ENCODE peak calls at places on chromosomes 7 and 10, in four cellular contexts. H is SK-N-SH, U is K562, X is HepG2. S is an unnamed sample.
A peak's percentile ranks its signal among the peaks of the same experiment; 100 is the strongest.

GRCh38 chr7:91164948-91165845 is 99.0 kb upstream of the FZD1 start:
- DNase-seq in H (no peak), U (no peak), X (no peak), S (peak; percentile 24)

GRCh38 chr10:35635576-35635975 is 6.5 kb downstream of the FZD8 start:
- DNase-seq in H (peak; percentile 65), U (peak; percentile 74), X (peak; percentile 66), S (peak; percentile 20)

GRCh38 chr10:7444576-7445226 is 33.9 kb upstream of the SFMBT2 start:
- DNase-seq in H (peak; percentile 33), U (no peak), X (no peak), S (no peak)

GRCh38 chr10:97140284-97140846 is 45.4 kb downstream of the SLIT1 start:
- DNase-seq in H (peak; percentile 40), U (no peak), X (peak; percentile 95), S (no peak)

GRCh38 chr10:114081911-114082583 is 38.4 kb downstream of the ADRB1 start:
- DNase-seq in H (no peak), U (no peak), X (no peak), S (no peak)

GRCh38 chr10:4767033-4767814 is 58.8 kb upstream of the AKR1E2 start:
- DNase-seq in H (peak; percentile 31), U (no peak), X (peak; percentile 3), S (no peak)

GRCh38 chr7:31954500-31954899 is 115.7 kb downstream of the PDE1C start:
- DNase-seq in H (no peak), U (no peak), X (no peak), S (no peak)

GRCh38 chr7:31126976-31127375 is 74.9 kb downstream of the ADCYAP1R1 start:
- DNase-seq in H (no peak), U (no peak), X (no peak), S (no peak)

GRCh38 chr10:90373911-90374310 is 483.9 kb downstream of the HTR7 start:
- DNase-seq in H (no peak), U (no peak), X (no peak), S (no peak)

GRCh38 chr7:130960208-130960988 is 226.4 kb upstream of the KLF14 start:
- DNase-seq in H (no peak), U (no peak), X (no peak), S (peak; percentile 73)

GRCh38 chr7:18004372-18004771 is 23.3 kb downstream of the PRPS1L1 start:
- DNase-seq in H (no peak), U (no peak), X (no peak), S (no peak)

GRCh38 chr7:107147464-107148214 is 21.2 kb upstream of the HBP1 start:
- DNase-seq in H (peak; percentile 51), U (peak; percentile 48), X (peak; percentile 18), S (no peak)

DNA sequence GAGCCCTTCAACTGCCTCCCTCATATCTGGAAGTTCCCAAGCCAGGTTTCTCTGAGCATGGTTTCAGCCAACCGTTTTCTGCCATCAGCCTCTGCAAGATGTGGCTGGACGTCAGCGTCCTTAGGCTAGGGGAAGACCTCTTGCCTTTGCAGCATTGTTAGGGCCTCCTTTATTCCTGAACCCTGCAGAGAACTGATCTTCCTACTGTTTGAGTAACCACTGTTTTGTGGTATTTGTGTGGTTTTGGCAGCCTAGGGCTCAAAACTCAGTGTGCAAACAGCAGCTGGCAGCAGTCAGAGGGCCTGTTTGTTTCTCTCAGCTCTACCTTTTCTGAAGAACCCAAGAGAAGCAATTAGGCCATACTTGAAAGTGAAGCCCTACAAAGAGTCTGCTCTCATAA is 83.4 kb upstream of the SEMA3E start:
- DNase-seq in H (no peak), U (no peak), X (no peak), S (no peak)
- TF ChIP-seq MXI1 in H (no peak), U (no peak), X (no peak), S (no peak)

DNA sequence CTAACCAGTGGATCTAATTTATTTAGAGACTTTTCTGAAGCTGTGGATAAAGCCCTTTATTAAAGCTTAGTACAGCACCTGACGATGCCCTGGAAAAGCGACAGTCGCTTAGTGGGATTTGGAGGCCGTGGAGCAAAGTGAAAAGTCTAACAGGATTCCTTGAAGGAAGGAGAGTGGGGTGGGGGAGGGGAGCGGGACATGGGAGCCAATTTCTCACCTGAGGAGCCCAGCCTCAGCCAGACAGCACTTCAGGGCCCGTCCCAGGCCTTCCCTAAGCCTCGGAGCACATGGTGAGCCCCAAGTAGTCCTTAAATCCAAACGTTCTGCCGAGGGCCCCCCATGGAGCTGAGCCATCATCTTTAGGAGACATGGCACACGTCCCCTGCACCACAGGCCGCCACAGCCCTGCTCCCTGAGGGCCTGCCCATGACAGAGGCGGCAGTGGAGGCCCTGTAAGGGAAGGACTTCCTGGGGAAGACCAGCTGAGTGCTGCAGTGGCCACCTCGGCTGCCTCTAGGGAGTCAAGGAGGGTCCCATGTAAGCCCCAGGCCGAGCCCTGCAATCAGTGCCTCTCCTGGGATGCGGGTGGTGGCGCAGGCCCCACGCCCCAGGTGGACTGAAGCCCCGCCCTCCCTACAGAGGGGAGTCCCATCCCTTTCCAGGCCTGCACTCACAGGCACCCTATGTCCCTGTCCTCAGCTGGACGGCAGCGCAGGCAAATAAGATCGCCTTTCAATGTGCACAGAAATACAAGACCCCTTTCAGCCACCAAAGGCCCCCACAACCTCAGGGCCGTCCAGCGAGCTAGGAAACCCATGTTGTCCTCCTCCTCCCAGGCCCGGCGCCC is 187.0 kb downstream of the MAD1L1 start:
- DNase-seq in H (peak; percentile 24), U (no peak), X (no peak), S (no peak)
- TF ChIP-seq MAX in H (no peak), U (no peak), X (no peak), S (no peak)

GRCh38 chr7:121744877-121745276 is 128.1 kb upstream of the PTPRZ1 start:
- DNase-seq in H (no peak), U (no peak), X (no peak), S (no peak)

GRCh38 chr7:121744319-121744718 is 128.6 kb upstream of the PTPRZ1 start:
- DNase-seq in H (no peak), U (no peak), X (no peak), S (no peak)

GRCh38 chr7:121739465-121739864 is 133.5 kb upstream of the PTPRZ1 start:
- DNase-seq in H (no peak), U (no peak), X (no peak), S (no peak)

GRCh38 chr7:121745856-121746255 is 127.1 kb upstream of the PTPRZ1 start:
- DNase-seq in H (no peak), U (no peak), X (no peak), S (no peak)

DNA sequence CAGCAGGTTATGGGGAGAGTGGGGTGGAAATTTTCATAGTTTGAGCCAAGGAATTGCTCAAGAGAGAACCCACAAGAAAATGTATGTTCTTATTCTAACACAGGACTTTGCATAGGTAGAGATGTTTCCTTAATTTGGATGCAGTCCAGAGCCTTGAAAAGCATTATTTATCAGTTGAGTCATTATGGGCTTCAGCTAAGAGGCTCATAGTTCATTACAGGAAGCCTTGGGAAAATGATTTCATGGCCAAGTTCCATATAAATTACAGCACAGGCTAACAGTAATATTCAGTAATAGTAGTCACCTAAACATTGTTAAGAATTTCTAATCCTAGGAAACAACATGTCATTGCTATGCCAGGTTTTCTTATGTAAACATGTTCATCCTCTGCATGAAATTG is 131.1 kb upstream of the PTPRZ1 start:
- DNase-seq in H (no peak), U (no peak), X (no peak), S (no peak)
- TF ChIP-seq MXI1 in H (no peak), U (no peak), X (no peak), S (no peak)

DNA sequence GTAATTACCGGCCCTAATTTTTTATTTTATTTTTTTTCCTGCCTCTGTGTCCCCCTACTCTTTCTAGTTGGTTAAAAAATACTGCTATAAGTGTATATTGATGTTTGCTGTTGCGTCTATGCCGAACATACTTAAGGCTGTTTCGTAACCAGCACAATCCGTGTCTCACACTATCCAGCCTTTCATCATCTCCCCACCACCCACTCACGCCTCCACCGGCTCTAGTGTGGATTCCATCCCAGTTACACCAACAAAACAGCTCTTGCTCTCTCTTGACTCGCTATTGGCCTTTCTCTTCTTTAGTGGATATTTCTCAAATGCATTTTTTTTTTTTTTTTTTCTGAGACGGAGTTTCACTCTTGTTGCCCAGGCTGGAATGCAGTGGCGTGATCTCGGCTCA is 70.1 kb upstream of the CAMK1D start:
- DNase-seq in H (no peak), U (no peak), X (no peak), S (no peak)
- TF ChIP-seq MAX in H (no peak), U (no peak), X (no peak), S (no peak)

DNA sequence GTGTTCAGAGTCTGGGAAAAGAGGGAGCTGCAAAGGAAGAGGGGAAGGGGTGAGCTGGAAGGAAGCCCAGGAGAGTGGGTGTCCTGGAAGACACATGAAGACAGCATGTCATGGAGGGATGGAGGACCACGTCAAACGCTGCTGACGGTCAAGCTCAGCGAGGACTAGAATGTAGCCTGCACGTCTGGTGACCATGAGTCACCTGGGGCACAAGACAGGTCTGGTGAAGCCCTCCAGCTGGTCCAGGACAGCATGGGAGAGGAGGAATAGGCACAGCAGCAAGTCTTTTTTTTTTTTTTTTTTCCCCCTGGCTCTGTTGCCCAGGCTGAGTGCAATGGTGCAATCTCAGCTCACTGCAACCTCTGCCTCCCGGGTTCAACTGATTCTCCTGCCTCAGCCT is 19.6 kb upstream of the AMZ1 start:
- DNase-seq in H (no peak), U (no peak), X (no peak), S (no peak)
- TF ChIP-seq MXI1 in H (no peak), U (no peak), X (no peak), S (no peak)

DNA sequence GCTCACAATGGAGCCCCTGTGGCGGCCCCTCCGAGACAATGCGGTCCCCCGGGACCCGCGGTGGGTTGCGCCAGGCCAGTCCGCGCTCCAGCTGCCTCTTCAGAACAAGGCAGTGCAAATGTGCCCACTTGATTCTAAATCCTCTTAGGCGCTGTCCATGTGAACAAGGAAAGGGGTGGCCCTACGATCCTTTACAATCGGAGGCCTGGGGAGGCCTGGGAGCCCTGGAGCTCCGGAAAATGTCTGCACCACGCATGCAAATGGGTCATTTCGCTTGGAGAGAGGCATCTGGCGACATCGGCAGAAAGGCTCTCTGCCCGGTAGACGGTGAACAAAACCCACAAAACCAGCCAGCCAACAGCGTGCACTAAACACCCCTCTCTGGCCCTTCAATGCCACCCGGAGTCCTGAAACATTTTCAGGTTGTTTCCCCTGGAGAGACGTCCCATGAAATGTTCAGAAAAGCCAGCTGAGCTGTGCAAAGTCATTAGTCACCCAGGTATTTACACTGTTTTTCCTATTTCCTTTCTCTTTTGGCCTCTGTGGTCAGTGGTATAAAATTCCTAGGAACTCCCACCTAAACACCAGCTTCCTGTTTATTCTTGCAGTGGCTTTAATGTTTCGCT is 102.8 kb upstream of the ZNF438 start:
- DNase-seq in H (no peak), U (no peak), X (peak; percentile 7), S (peak; percentile 11)
- TF ChIP-seq MAX in H (no peak), U (no peak), X (no peak), S (no peak)

DNA sequence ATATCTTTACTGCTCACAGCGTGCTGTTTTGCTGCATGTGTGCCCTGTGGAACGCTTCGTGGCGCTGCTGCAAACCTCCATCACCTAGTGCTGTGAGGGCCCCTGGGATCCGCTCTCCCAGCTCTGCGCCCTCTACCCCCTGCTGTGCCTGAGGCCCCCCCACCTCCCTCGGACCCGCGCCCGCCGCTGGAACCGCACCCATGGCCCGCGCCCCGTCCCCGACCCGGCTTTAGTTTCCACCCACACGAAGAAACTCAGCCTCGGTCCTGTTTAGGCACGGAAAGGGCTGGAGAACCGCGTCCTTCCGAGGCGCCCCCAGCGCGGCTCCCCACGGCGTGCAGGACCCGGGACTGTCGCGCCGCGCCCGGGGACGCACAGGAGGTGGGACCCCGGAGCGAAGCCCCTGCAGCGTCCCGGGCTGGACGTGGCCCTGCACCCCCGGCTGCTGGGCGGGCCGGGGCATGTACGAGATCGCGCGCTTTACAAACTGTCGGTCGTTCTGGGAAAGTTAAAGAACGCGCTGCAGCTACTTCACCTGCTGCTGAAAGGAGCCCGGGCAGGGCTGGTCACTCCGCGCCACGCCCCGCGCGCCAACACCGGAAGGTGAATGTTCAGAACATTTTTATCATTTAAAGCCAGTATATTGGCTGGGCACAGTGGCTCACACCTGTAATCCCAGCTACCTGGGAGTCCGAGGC is 54.3 kb downstream of the BMS1 start:
- DNase-seq in H (peak; percentile 82), U (no peak), X (peak; percentile 3), S (no peak)
- TF ChIP-seq MXI1 in H (peak; percentile 42), U (no peak), X (no peak), S (no peak)

S was measured in GM12878.